ENCODE peak calls at places on chromosomes 12 and 14, in six cellular contexts. Q, W, S, Z, U and R are unnamed samples.

GRCh38 chr14:91402278-91403068 is 15.1 kb downstream of the CCDC88C start:
- DNase-seq in Q (no peak), W (no peak), S (no peak), Z (no peak), U (no peak), R (no peak)

GRCh38 chr14:75011356-75012097 is 8.8 kb downstream of the EIF2B2 start:
- DNase-seq in Q (no peak), W (peak; percentile 74), S (no peak), Z (no peak), U (no peak), R (peak; percentile 38)

GRCh38 chr14:52790011-52790755 is 1.2 kb downstream of the GNPNAT1 start:
- DNase-seq in Q (no peak), W (peak; percentile 15), S (no peak), Z (no peak), U (no peak), R (no peak)

GRCh38 chr12:79420146-79420618 is 270.6 kb downstream of the PAWR start:
- DNase-seq in Q (peak; percentile 93), W (peak; percentile 94), S (no peak), Z (no peak), U (peak; percentile 51), R (peak; percentile 94)

GRCh38 chr14:76045773-76046172 is 60.2 kb downstream of the IFT43 start:
- DNase-seq in Q (no peak), W (no peak), S (no peak), Z (no peak), U (no peak), R (no peak)

GRCh38 chr12:39144613-39145061 is 239.2 kb upstream of the CPNE8 start:
- DNase-seq in Q (no peak), W (no peak), S (no peak), Z (no peak), U (no peak), R (no peak)

GRCh38 chr12:113130457-113131135 is 5.0 kb downstream of the RASAL1 start:
- DNase-seq in Q (no peak), W (no peak), S (no peak), Z (peak; percentile 62), U (no peak), R (peak; percentile 91)

GRCh38 chr12:62351326-62351725 is 91.1 kb downstream of the USP15 start:
- DNase-seq in Q (no peak), W (no peak), S (no peak), Z (no peak), U (no peak), R (no peak)

GRCh38 chr14:50821471-50822464 is 9.2 kb downstream of the NIN start:
- DNase-seq in Q (no peak), W (no peak), S (peak; percentile 76), Z (peak; percentile 39), U (no peak), R (no peak)

GRCh38 chr12:55700255-55701018 is 7.3 kb downstream of the ITGA7 start:
- DNase-seq in Q (no peak), W (peak; percentile 88), S (no peak), Z (no peak), U (no peak), R (no peak)

GRCh38 chr14:67766035-67766680 is 50.2 kb downstream of the ZFYVE26 start:
- DNase-seq in Q (no peak), W (no peak), S (no peak), Z (no peak), U (no peak), R (no peak)

GRCh38 chr14:37903561-37904191 is 304.0 kb upstream of the SSTR1 start:
- DNase-seq in Q (peak; percentile 27), W (peak; percentile 70), S (peak; percentile 15), Z (peak; percentile 16), U (peak; percentile 4), R (peak; percentile 53)

GRCh38 chr12:20443792-20444191 is 75.5 kb downstream of the PDE3A start:
- DNase-seq in Q (no peak), W (no peak), S (no peak), Z (no peak), U (no peak), R (no peak)

GRCh38 chr12:78121969-78122610 is 291.4 kb downstream of the NAV3 start:
- DNase-seq in Q (no peak), W (no peak), S (no peak), Z (no peak), U (no peak), R (no peak)

GRCh38 chr12:129005416-129005815 is 152.1 kb downstream of the GLT1D1 start:
- DNase-seq in Q (no peak), W (no peak), S (no peak), Z (no peak), U (no peak), R (no peak)

GRCh38 chr14:91883770-91884169 is 16.4 kb upstream of the TC2N start:
- DNase-seq in Q (no peak), W (no peak), S (no peak), Z (no peak), U (no peak), R (no peak)

GRCh38 chr12:28793767-28794166 is 355.3 kb upstream of the FAR2 start:
- DNase-seq in Q (no peak), W (no peak), S (no peak), Z (no peak), U (no peak), R (no peak)

GRCh38 chr14:64364907-64365306 is 23.2 kb upstream of the MTHFD1 start:
- DNase-seq in Q (no peak), W (peak; percentile 50), S (no peak), Z (no peak), U (no peak), R (no peak)